ENCODE peak calls at places on chromosomes 12 and 14, in four cellular contexts. O, P, M and E are unnamed samples.
A peak's percentile ranks its signal among the peaks of the same experiment; 100 is the strongest.

GRCh38 chr14:52068741-52069616 is at the start of gene NID2:
- DNase-seq in O (peak; percentile 95), P (no peak), M (peak; percentile 77), E (peak; percentile 65)

GRCh38 chr12:97324471-97324870 is 138.1 kb upstream of the RMST start:
- DNase-seq in O (no peak), P (no peak), M (no peak), E (no peak)

GRCh38 chr14:40362856-40363255 is 930.6 kb upstream of the FBXO33 start:
- DNase-seq in O (no peak), P (no peak), M (no peak), E (no peak)

GRCh38 chr12:54304187-54304810 is 3.5 kb upstream of the NFE2 start:
- DNase-seq in O (no peak), P (no peak), M (peak; percentile 93), E (peak; percentile 86)

GRCh38 chr12:104809706-104810385 is 148.2 kb downstream of the SLC41A2 start:
- DNase-seq in O (no peak), P (no peak), M (no peak), E (no peak)

GRCh38 chr12:116015525-116015924 is 262.0 kb downstream of the MED13L start:
- DNase-seq in O (peak; percentile 68), P (no peak), M (no peak), E (no peak)

GRCh38 chr12:28704477-28705169 is 444.5 kb upstream of the FAR2 start:
- DNase-seq in O (peak; percentile 16), P (peak; percentile 17), M (no peak), E (no peak)

GRCh38 chr12:110200124-110200417 is 75.9 kb downstream of the IFT81 start:
- DNase-seq in O (peak; percentile 15), P (no peak), M (no peak), E (no peak)

GRCh38 chr12:19981944-19982343 is 386.4 kb upstream of the PDE3A start:
- DNase-seq in O (no peak), P (no peak), M (no peak), E (no peak)

GRCh38 chr12:119589087-119589486 is 4.5 kb upstream of the TMEM233 start:
- DNase-seq in O (peak; percentile 4), P (no peak), M (no peak), E (no peak)

GRCh38 chr12:122079038-122079531 is 529 bp downstream of the MLXIP start:
- DNase-seq in O (no peak), P (no peak), M (peak; percentile 49), E (peak; percentile 73)

GRCh38 chr12:130428116-130428515 is 90.4 kb downstream of the PIWIL1 start:
- DNase-seq in O (no peak), P (no peak), M (no peak), E (no peak)

GRCh38 chr12:83378186-83378727 is 691.6 kb downstream of the TMTC2 start:
- DNase-seq in O (no peak), P (no peak), M (peak; percentile 37), E (no peak)

GRCh38 chr14:92012121-92012748 is 27.6 kb downstream of the TRIP11 start:
- DNase-seq in O (no peak), P (peak; percentile 12), M (no peak), E (no peak)

GRCh38 chr14:64550539-64551333 is 975 bp downstream of the PPP1R36 start:
- DNase-seq in O (no peak), P (no peak), M (no peak), E (no peak)

GRCh38 chr14:102795060-102795925 is 18.0 kb downstream of the TRAF3 start:
- DNase-seq in O (peak; percentile 91), P (peak; percentile 90), M (peak; percentile 69), E (peak; percentile 65)

GRCh38 chr14:23237772-23238594 is at the start of gene RNF212B:
- DNase-seq in O (peak; percentile 44), P (no peak), M (peak; percentile 93), E (peak; percentile 96)

DNA sequence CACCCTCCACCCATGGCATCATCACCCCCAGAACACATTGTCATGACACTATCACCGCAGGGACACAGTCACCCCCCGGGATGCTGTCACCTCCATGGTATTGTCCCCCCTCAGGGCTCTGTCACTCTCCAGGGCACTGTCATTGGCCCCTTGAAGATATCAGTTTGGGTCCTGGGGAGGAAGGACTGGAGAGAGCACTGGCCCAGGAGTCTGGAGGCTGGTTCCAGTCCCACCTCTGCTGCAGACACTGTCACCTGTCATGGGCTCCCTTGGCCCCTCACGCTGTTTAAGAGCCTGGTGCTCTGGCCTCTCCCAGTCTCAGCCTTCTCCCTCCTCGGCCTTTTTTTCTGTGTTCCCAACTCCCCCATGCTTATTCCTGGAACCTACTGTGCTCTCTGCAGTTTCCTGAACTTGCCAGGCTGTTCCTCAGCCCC is 31.9 kb downstream of the SERPINA3 start:
- DNase-seq in O (no peak), P (no peak), M (no peak), E (peak; percentile 17)
- TF ChIP-seq CTCF in O (no peak), P (no peak), M (no peak), E (no peak)

GRCh38 chr14:73759714-73760597 is 45.8 kb upstream of the PNMA1 start:
- DNase-seq in O (peak; percentile 99), P (peak; percentile 95), M (peak; percentile 98), E (peak; percentile 98)
- TF ChIP-seq CTCF in O (no peak), P (no peak), M (no peak), E (peak; percentile 19)

GRCh38 chr12:31589896-31590729 is 823 bp downstream of the DENND5B start:
- DNase-seq in O (peak; percentile 58), P (peak; percentile 45), M (peak; percentile 57), E (peak; percentile 92)
- TF ChIP-seq CTCF in O (no peak), P (no peak), M (no peak), E (peak; percentile 25)

GRCh38 chr12:17348311-17348710 is 741.7 kb downstream of the RERGL start:
- DNase-seq in O (no peak), P (no peak), M (no peak), E (no peak)

GRCh38 chr12:17357396-17357795 is 732.6 kb downstream of the RERGL start:
- DNase-seq in O (no peak), P (no peak), M (no peak), E (no peak)

GRCh38 chr12:17352164-17352563 is 737.8 kb downstream of the RERGL start:
- DNase-seq in O (no peak), P (no peak), M (no peak), E (no peak)
- TF ChIP-seq CTCF in O (no peak), P (no peak), M (no peak), E (no peak)

GRCh38 chr14:75427482-75428229 is at the start of gene JDP2:
- DNase-seq in O (peak; percentile 76), P (no peak), M (peak; percentile 96), E (peak; percentile 95)
- TF ChIP-seq CTCF in O (peak; percentile 8), P (no peak), M (no peak), E (peak; percentile 7)

DNA sequence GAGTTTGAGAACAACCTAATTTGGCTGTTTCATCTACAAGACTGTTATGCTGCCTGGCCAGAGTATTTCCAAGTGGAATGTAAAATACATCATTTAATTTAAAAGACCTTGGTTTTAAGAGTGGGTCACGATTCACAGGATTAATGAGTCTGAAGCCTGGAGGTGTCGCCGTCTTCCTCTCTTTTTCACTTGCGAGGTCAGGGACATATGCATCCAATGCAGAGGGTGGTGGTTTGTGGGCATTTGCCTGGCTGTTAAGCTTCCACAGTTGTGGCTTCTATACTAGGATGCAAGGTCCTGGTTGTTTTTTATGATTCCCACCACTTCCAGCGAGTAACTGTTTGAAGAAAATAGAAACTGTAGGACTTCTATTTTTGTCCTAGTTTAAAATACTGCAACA is 22.8 kb upstream of the RASSF3 start:
- DNase-seq in O (no peak), P (no peak), M (no peak), E (no peak)
- TF ChIP-seq CTCF in O (no peak), P (no peak), M (no peak), E (no peak)

GRCh38 chr14:106681161-106681955 is 1155.0 kb downstream of the TMEM121 start:
- DNase-seq in O (no peak), P (no peak), M (no peak), E (no peak)
- TF ChIP-seq CTCF in O (no peak), P (no peak), M (no peak), E (no peak)